ENCODE peak calls at places on chromosome 10, in eight cellular contexts. D is GM23248, C is mammary epithelial cell, E is IMR-90, G is HCT116, S is neural progenitor cell, W is endothelial cell of umbilical vein, H is astrocyte. O is an unnamed sample. For H3K9me3, the result is how much of the 10 kb centered on the place peaks cover.

GRCh38 chr10:42149027-42149700 is 489.2 kb downstream of the ZNF33B start:
- DNase-seq in D (peak), C (no peak), E (no peak), G (no peak), S (no peak), W (no peak), H (no peak), O (peak)

GRCh38 chr10:71816931-71817631 is 34.0 kb downstream of the PSAP start:
- DNase-seq in D (no peak), C (no peak), E (no peak), G (no peak), S (peak), W (no peak), H (no peak), O (no peak)

GRCh38 chr10:132133005-132133404 is 53.7 kb upstream of the DPYSL4 start:
- DNase-seq in D (no peak), C (no peak), E (no peak), G (no peak), S (peak), W (no peak), H (no peak), O (no peak)

GRCh38 chr10:110566472-110567200 is 859 bp upstream of the SMC3 start:
- DNase-seq in D (peak), C (no peak), E (no peak), G (no peak), S (peak), W (no peak), H (no peak), O (no peak)

GRCh38 chr10:11197266-11197712 is 179.6 kb downstream of the CELF2 start:
- DNase-seq in D (peak), C (no peak), E (no peak), G (no peak), S (peak), W (no peak), H (no peak), O (peak)

GRCh38 chr10:120538091-120538490 is 81.1 kb downstream of the PLPP4 start:
- DNase-seq in D (no peak), C (no peak), E (no peak), G (no peak), S (no peak), W (no peak), H (no peak), O (no peak)

GRCh38 chr10:16686081-16686902 is 130.9 kb downstream of the RSU1 start:
- DNase-seq in D (no peak), C (no peak), E (no peak), G (no peak), S (no peak), W (no peak), H (no peak), O (no peak)

GRCh38 chr10:78301891-78302738 is 268.5 kb downstream of the RPS24 start:
- DNase-seq in D (peak), C (no peak), E (peak), G (no peak), S (no peak), W (no peak), H (no peak), O (peak)

GRCh38 chr10:16559236-16559773 is 37.6 kb upstream of the C1QL3 start:
- DNase-seq in D (no peak), C (no peak), E (no peak), G (no peak), S (no peak), W (no peak), H (no peak), O (no peak)

GRCh38 chr10:91901784-91902677 is 7.3 kb downstream of the FGFBP3 start:
- DNase-seq in D (peak), C (peak), E (peak), G (peak), S (no peak), W (peak), H (peak), O (peak)

GRCh38 chr10:121070257-121070656 is 219.1 kb downstream of the WDR11 start:
- DNase-seq in D (no peak), C (peak), E (no peak), G (peak), S (peak), W (no peak), H (no peak), O (peak)

GRCh38 chr10:12949248-12949647 is 52.3 kb downstream of the CCDC3 start:
- DNase-seq in D (no peak), C (no peak), E (no peak), G (peak), S (no peak), W (no peak), H (no peak), O (no peak)

GRCh38 chr10:4130685-4131084 is 345.7 kb upstream of the KLF6 start:
- DNase-seq in D (no peak), C (no peak), E (no peak), G (no peak), S (no peak), W (peak), H (no peak), O (no peak)

GRCh38 chr10:47038881-47039557 is 127.8 kb downstream of the PTPN20 start:
- DNase-seq in D (no peak), C (no peak), E (no peak), G (no peak), S (peak), W (no peak), H (no peak), O (peak)

GRCh38 chr10:113438660-113439059 is 114.2 kb upstream of the HABP2 start:
- DNase-seq in D (peak), C (peak), E (peak), G (no peak), S (no peak), W (no peak), H (peak), O (no peak)

GRCh38 chr10:45368181-45368580 is 5.8 kb upstream of the ALOX5 start:
- DNase-seq in D (no peak), C (no peak), E (no peak), G (no peak), S (no peak), W (no peak), H (no peak), O (no peak)

GRCh38 chr10:108358912-108359311 is 1194.4 kb upstream of the SORCS1 start:
- DNase-seq in D (peak), C (peak), E (peak), G (no peak), S (no peak), W (no peak), H (peak), O (peak)

GRCh38 chr10:17961551-17962422 is 10.1 kb downstream of the SLC39A12 start:
- DNase-seq in D (peak), C (peak), E (peak), G (no peak), S (no peak), W (no peak), H (peak), O (no peak)

GRCh38 chr10:80276335-80276734 is 13.1 kb downstream of the MAT1A start:
- DNase-seq in D (no peak), C (no peak), E (no peak), G (no peak), S (no peak), W (no peak), H (no peak), O (peak)

GRCh38 chr10:14588084-14588937 is 186.4 kb downstream of the FAM107B start:
- DNase-seq in D (peak), C (no peak), E (peak), G (no peak), S (no peak), W (peak), H (peak), O (peak)

GRCh38 chr10:35343739-35344138 is 7.4 kb downstream of the CCNY start:
- DNase-seq in D (no peak), C (no peak), E (no peak), G (no peak), S (no peak), W (no peak), H (no peak), O (no peak)

GRCh38 chr10:110498982-110499795 is 1.5 kb downstream of the DUSP5 start:
- DNase-seq in D (peak), C (peak), E (peak), G (no peak), S (peak), W (peak), H (peak), O (peak)

GRCh38 chr10:132882069-132882468 is 60.3 kb downstream of the CFAP46 start:
- DNase-seq in D (no peak), C (no peak), E (no peak), G (no peak), S (no peak), W (no peak), H (no peak), O (no peak)

GRCh38 chr10:14533295-14533694 is 202.6 kb upstream of the FRMD4A start:
- DNase-seq in D (no peak), C (no peak), E (no peak), G (no peak), S (no peak), W (no peak), H (no peak), O (no peak)

GRCh38 chr10:100724531-100725027 is 20.8 kb upstream of the PAX2 start:
- DNase-seq in D (no peak), C (no peak), E (no peak), G (no peak), S (no peak), W (no peak), H (no peak), O (no peak)

GRCh38 chr10:47260505-47261111 is 39.4 kb upstream of the GDF10 start:
- DNase-seq in D (no peak), C (no peak), E (no peak), G (no peak), S (peak), W (no peak), H (no peak), O (no peak)

GRCh38 chr10:118496525-118496924 is 98.9 kb downstream of the PRLHR start:
- DNase-seq in D (no peak), C (no peak), E (no peak), G (no peak), S (no peak), W (no peak), H (no peak), O (peak)

GRCh38 chr10:74174533-74174932 is 23.5 kb downstream of the ADK start:
- DNase-seq in D (peak), C (no peak), E (no peak), G (no peak), S (peak), W (no peak), H (no peak), O (peak)

GRCh38 chr10:85377009-85377408 is 989.6 kb downstream of the GRID1 start:
- DNase-seq in D (no peak), C (no peak), E (no peak), G (no peak), S (no peak), W (no peak), H (no peak), O (no peak)

GRCh38 chr10:77675347-77675746 is 37.7 kb upstream of the KCNMA1 start:
- DNase-seq in D (no peak), C (no peak), E (no peak), G (no peak), S (no peak), W (no peak), H (no peak), O (no peak)

GRCh38 chr10:5910323-5911100 is 20.5 kb downstream of the FBH1 start:
- DNase-seq in D (no peak), C (no peak), E (no peak), G (no peak), S (no peak), W (no peak), H (no peak), O (no peak)

GRCh38 chr10:25226775-25227682 is 52.2 kb downstream of the GPR158 start:
- DNase-seq in D (peak), C (peak), E (peak), G (peak), S (peak), W (peak), H (peak), O (peak)

GRCh38 chr10:130914377-130914776 is 397.1 kb downstream of the TCERG1L start:
- DNase-seq in D (no peak), C (no peak), E (no peak), G (no peak), S (peak), W (no peak), H (no peak), O (no peak)

GRCh38 chr10:130910848-130911247 is 400.7 kb downstream of the TCERG1L start:
- DNase-seq in D (no peak), C (no peak), E (no peak), G (no peak), S (no peak), W (no peak), H (no peak), O (no peak)

GRCh38 chr10:130913844-130914243 is 397.7 kb downstream of the TCERG1L start:
- DNase-seq in D (no peak), C (no peak), E (no peak), G (no peak), S (no peak), W (no peak), H (no peak), O (no peak)

DNA sequence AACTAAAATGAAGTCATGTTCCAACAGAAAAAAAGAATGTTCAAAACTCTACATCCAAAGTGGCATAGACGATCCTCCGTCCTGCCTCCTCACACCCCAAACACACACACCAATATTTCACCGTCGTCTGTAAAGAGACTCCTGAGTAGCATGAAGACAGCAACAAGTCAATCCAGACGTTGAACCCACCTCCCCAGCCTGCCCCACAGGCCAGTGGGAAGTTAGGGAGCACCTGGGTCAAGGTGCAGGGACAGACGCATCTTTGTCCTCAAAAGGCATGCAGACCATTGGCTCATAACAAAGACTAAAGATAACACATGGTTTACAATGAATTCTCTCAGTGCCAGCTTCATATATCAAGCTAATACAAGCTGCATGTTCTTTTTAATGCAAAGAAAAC is 396.5 kb downstream of the TCERG1L start:
- DNase-seq in D (no peak), C (no peak), E (no peak), G (no peak), S (no peak), W (no peak), H (no peak), O (no peak)
- H3K9me3 ChIP-seq in D (under half), C (under half), E (under half), G (under half), S (under half), W (under half), H (under half), O (under half)

DNA sequence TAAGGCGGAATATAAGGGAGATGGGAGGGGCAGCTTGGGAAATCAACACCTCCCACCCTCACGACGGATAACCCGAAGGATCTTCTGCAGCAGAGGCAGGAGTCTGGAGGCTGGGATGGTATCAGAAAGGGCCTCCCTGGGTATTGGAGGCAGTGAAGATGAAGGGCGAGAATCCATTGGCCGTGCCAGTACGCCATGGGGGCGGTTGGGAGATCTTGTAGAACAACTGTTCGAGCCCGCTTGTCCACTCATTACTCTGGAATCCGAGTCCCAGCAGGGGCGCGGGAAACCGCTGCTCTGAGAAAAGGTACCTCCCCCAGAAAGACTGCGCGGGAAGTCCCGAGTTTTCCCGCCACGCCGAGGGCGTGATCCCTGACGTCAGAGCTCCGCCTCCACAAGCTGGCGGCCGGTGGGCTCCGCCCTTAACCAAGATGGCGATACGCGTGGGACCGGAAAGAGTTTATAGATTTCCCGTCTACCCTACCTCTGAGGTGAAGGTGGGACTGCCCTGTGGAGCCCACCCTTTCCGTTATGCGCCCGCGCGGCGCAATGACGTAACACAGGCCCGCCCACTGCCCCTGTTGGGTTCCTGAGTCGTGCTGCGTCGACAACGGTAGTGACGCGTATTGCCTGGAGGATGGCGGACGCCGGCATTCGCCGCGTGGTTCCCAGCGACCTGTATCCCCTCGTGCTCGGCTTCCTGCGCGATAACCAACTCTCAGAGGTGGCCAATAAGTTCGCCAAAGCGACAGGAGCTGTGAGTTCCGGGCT is at the start of gene NOLC1:
- DNase-seq in D (peak), C (peak), E (peak), G (peak), S (peak), W (peak), H (peak), O (peak)
- H2AFZ ChIP-seq in D (peak), C (peak), E (peak), G (no peak), S (peak), W (no peak), H (peak), O (peak)

GRCh38 chr10:31683682-31684081 is 244.9 kb downstream of the ARHGAP12 start:
- DNase-seq in D (peak), C (no peak), E (no peak), G (peak), S (peak), W (no peak), H (no peak), O (no peak)
- H3K9me3 ChIP-seq in D (under half), C (under half), E (under half), G (under half), S (under half), W (under half), H (under half), O (under half)

GRCh38 chr10:31741473-31741872 is 187.2 kb downstream of the ARHGAP12 start:
- DNase-seq in D (no peak), C (no peak), E (no peak), G (no peak), S (no peak), W (no peak), H (no peak), O (no peak)
- H2AFZ ChIP-seq in D (no peak), C (no peak), E (no peak), G (no peak), S (no peak), W (no peak), H (no peak), O (no peak)

GRCh38 chr10:37813763-37814162 is 43.6 kb downstream of the ZNF248 start:
- DNase-seq in D (no peak), C (no peak), E (no peak), G (no peak), S (no peak), W (no peak), H (no peak), O (no peak)

GRCh38 chr10:37812290-37812689 is 45.1 kb downstream of the ZNF248 start:
- DNase-seq in D (no peak), C (no peak), E (no peak), G (no peak), S (no peak), W (no peak), H (no peak), O (no peak)

GRCh38 chr10:37819797-37820196 is 37.6 kb downstream of the ZNF248 start:
- DNase-seq in D (no peak), C (no peak), E (no peak), G (no peak), S (no peak), W (no peak), H (no peak), O (no peak)

GRCh38 chr10:37821237-37821636 is 36.2 kb downstream of the ZNF248 start:
- DNase-seq in D (no peak), C (no peak), E (no peak), G (no peak), S (no peak), W (no peak), H (no peak), O (no peak)

DNA sequence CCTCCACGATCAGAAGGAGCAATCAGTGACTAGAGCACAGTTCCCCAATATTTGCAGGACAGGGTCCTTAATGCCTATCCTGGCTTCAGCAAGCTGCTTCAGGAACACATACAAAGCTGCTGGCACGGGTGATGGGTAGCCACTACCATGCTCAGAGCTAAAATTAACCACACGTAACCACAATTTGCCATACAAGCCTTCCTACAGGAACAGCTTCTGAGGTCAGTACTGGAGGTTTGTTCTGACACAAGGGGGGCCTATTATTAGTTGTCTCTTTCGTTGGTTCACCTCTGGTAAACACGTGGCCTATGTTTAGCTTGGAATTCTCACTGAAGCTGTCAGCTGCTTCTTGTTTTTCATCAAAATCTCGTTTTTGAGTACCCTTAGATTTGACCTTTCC is 41.1 kb downstream of the ZNF248 start:
- DNase-seq in D (no peak), C (no peak), E (no peak), G (no peak), S (no peak), W (no peak), H (no peak), O (no peak)
- H3K9me3 ChIP-seq in D (under half), C (under half), E (under half), G (under half), S (under half), W (under half), H (under half), O (under half)

GRCh38 chr10:3054183-3054815 is 13.0 kb upstream of the PFKP start:
- DNase-seq in D (no peak), C (no peak), E (peak), G (no peak), S (no peak), W (no peak), H (no peak), O (no peak)
- H2AFZ ChIP-seq in D (peak), C (no peak), E (no peak), G (no peak), S (peak), W (peak), H (peak), O (peak)

O was measured in hepatocyte.